ENCODE peak calls at places on chromosome 10, in six cellular contexts. P is left colon; U is stimulated activated CD4-positive, alpha-beta T cell treated with anti-CD3 and anti-CD28 coated beads, Interleukin-15, amount 100 ng/mL, for 24 hours; R is lung microvascular endothelial cell; X is neural progenitor cell; D is uterus. I is an unnamed sample.

GRCh38 chr10:5070648-5071410 is 23.4 kb upstream of the AKR1C3 start:
- DNase-seq in X (no peak), P (no peak), D (no peak), U (no peak), R (peak), I (no peak)

GRCh38 chr10:289581-289980 is 154.3 kb downstream of the ZMYND11 start:
- DNase-seq in P (no peak), R (no peak), X (no peak), D (no peak), U (no peak), I (no peak)

GRCh38 chr10:54057357-54057756 is 743.7 kb downstream of the PCDH15 start:
- DNase-seq in X (no peak), R (no peak), P (no peak), D (no peak), U (no peak), I (no peak)

GRCh38 chr10:13066527-13066926 is 33.4 kb upstream of the OPTN start:
- DNase-seq in P (no peak), D (no peak), X (no peak), R (no peak), U (no peak), I (no peak)

GRCh38 chr10:70348228-70348850 is 34.1 kb downstream of the LRRC20 start:
- DNase-seq in R (peak), D (peak), P (peak), U (peak), X (peak), I (peak)

GRCh38 chr10:61752111-61753011 is 89.6 kb downstream of the CABCOCO1 start:
- DNase-seq in X (no peak), P (no peak), U (no peak), D (no peak), R (peak), I (peak)

GRCh38 chr10:114761205-114762193 is 60.1 kb upstream of the FHIP2A start:
- DNase-seq in R (no peak), P (no peak), U (no peak), D (no peak), X (no peak), I (no peak)

GRCh38 chr10:34656676-34657075 is 158.4 kb downstream of the PARD3 start:
- DNase-seq in U (no peak), D (no peak), R (no peak), P (no peak), X (no peak), I (no peak)

GRCh38 chr10:3848768-3849643 is 64.0 kb upstream of the KLF6 start:
- DNase-seq in P (no peak), D (no peak), R (peak), U (peak), X (no peak), I (peak)

GRCh38 chr10:29430101-29430500 is 141.2 kb downstream of the LYZL1 start:
- DNase-seq in U (no peak), X (no peak), P (no peak), R (no peak), D (no peak), I (no peak)

GRCh38 chr10:80460399-80461207 is 6.5 kb downstream of the TSPAN14 start:
- DNase-seq in U (no peak), R (peak), X (peak), P (peak), D (no peak), I (peak)

GRCh38 chr10:29160110-29160669 is 128.7 kb upstream of the LYZL1 start:
- DNase-seq in P (no peak), R (peak), U (no peak), D (no peak), X (no peak), I (peak)

GRCh38 chr10:67296926-67297325 is 371.1 kb downstream of the LRRTM3 start:
- DNase-seq in D (no peak), R (no peak), P (no peak), U (no peak), X (no peak), I (no peak)

GRCh38 chr10:86364551-86365345 is 1.8 kb downstream of the GRID1 start:
- DNase-seq in U (peak), P (no peak), R (no peak), D (no peak), X (peak), I (no peak)

GRCh38 chr10:61286695-61287094 is 166.5 kb downstream of the TMEM26 start:
- DNase-seq in U (peak), X (no peak), D (no peak), P (no peak), R (peak), I (no peak)

GRCh38 chr10:53463539-53463938 is 691.0 kb upstream of the MBL2 start:
- DNase-seq in U (no peak), X (peak), P (no peak), D (no peak), R (no peak), I (no peak)

GRCh38 chr10:17737021-17737965 is 14.7 kb upstream of the TMEM236 start:
- DNase-seq in D (no peak), U (no peak), R (peak), P (no peak), X (peak), I (peak)

GRCh38 chr10:62779487-62780248 is 24.9 kb upstream of the ADO start:
- DNase-seq in U (peak), P (peak), R (peak), X (no peak), D (no peak), I (peak)

GRCh38 chr10:59358576-59358975 is 3.8 kb downstream of the FAM13C start:
- DNase-seq in X (no peak), D (no peak), P (no peak), R (no peak), U (no peak), I (no peak)

I was measured in dermis blood vessel endothelial cell.